ENCODE peak calls at places on chromosomes 4 and X, in five cellular contexts. D is GM12878, F is breast epithelium, R is tibial artery, P is OCI-LY7. H is an unnamed sample. For H3K9me3, the result is how much of the 10 kb centered on the place peaks cover.

GRCh38 chr4:142367326-142368188 is 478.5 kb downstream of the INPP4B start:
- DNase-seq in D (no peak), F (no peak), R (no peak), P (no peak), H (no peak)

GRCh38 chr4:3824521-3825270 is 58.5 kb downstream of the ADRA2C start:
- DNase-seq in D (no peak), F (no peak), R (no peak), P (no peak), H (no peak)

GRCh38 chr4:11768251-11768972 is 339.7 kb upstream of the HS3ST1 start:
- DNase-seq in D (no peak), F (no peak), R (no peak), P (no peak), H (no peak)

GRCh38 chr4:118307619-118308018 is 45.2 kb downstream of the PRSS12 start:
- DNase-seq in D (no peak), F (no peak), R (no peak), P (no peak), H (no peak)

GRCh38 chr4:75429208-75429607 is 85.0 kb downstream of the RCHY1 start:
- DNase-seq in D (no peak), F (no peak), R (no peak), P (no peak), H (no peak)

GRCh38 chrX:153549231-153549630 is 31.8 kb downstream of the ATP2B3 start:
- DNase-seq in D (no peak), F (no peak), R (no peak), P (no peak), H (no peak)

GRCh38 chr4:177384856-177385396 is 57.3 kb downstream of the AGA start:
- DNase-seq in D (no peak), F (no peak), R (no peak), P (no peak), H (no peak)

GRCh38 chr4:85147481-85148076 is 181.1 kb upstream of the WDFY3 start:
- DNase-seq in D (peak), F (no peak), R (peak), P (peak), H (no peak)

GRCh38 chr4:21885241-21885640 is 63.3 kb downstream of the KCNIP4 start:
- DNase-seq in D (no peak), F (no peak), R (no peak), P (no peak), H (no peak)

GRCh38 chr4:26836539-26836938 is 24.1 kb upstream of the STIM2 start:
- DNase-seq in D (no peak), F (no peak), R (no peak), P (no peak), H (no peak)
- H3K9me3 ChIP-seq in D (under half), F (under half), R (under half), P (under half), H (under half)

DNA sequence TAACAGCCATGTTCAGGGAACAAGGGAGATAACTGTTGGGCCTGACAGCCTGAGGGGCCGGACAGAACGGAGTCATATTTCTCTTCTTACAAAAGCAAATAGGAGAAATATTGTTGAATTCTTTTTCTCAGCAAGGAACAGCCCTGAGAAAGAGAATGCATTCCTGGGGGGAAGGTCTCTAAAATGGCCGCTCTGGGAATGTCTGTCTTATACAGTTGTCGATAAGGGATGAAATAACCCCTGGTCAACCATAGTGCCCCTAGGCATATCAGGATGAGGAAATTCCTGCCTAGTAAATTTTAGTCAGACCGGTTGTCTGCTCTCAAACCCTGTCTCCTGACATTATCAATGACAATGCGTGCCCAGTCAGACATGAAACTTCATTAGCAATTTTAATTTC is 1925.5 kb downstream of the PCDH7 start:
- DNase-seq in D (no peak), F (no peak), R (no peak), P (peak), H (no peak)
- H3K9me3 ChIP-seq in D (under half), F (under half), R (under half), P (under half), H (under half)

DNA sequence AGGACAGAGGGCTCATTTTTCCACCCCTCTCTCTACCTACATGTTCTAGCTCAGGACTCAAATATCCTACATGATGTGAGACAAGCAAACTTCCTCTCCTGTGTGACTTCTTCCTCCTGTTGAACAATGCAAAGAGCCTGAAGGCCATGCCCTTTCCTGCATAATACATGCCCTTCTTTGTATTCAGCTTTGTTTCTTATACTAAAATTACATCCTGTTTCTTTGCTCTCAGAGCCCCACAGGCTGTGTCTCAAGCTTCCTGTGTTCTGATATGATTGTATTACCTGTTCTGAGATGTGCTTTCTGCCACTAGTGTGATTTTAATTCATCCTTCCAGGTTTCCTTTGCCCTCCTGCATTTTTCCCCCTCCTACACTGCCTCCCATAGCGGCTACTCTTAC is 166.4 kb upstream of the AFF2 start:
- DNase-seq in D (no peak), F (no peak), R (no peak), P (peak), H (no peak)
- H3K9me3 ChIP-seq in D (under half), F (under half), R (under half), P (under half), H (under half)

GRCh38 chr4:236028-236427 is 69.2 kb downstream of the ZNF732 start:
- DNase-seq in D (no peak), F (no peak), R (no peak), P (no peak), H (no peak)
- H3K9me3 ChIP-seq in D (under half), F (under half), R (under half), P (under half), H (under half)

DNA sequence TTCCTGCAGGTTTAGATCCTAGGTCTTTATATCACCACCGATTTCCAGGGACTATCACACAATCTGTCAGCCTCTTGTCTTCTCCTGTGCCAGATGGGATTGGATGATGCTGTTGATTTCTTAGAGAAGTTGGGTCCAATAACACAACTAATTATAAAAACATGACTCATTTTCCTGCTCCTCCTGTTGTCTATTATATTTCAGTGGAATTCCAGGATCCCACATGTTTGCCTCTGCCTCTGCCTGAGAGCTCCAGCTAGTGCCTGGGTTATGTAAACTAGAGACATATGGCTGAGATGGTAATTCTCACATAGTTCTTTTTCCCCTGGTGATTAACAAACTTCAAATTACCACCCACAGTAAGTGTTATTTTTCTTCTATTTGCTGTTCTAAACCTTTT is 3.2 kb upstream of the HOPX start:
- DNase-seq in D (no peak), F (no peak), R (no peak), P (no peak), H (no peak)
- H3K9me3 ChIP-seq in D (under half), F (under half), R (under half), P (under half), H (under half)

H was measured in T-helper 17 cell.